ENCODE peak calls at places on chromosome 3, in five cellular contexts. X, D, H, R and L are unnamed samples.

GRCh38 chr3:192188218-192188835 is 539.0 kb downstream of the FGF12 start:
- DNase-seq in X (no peak), D (peak), H (peak), R (peak), L (no peak)

GRCh38 chr3:159919873-159920272 is 68.8 kb upstream of the IL12A start:
- DNase-seq in X (no peak), D (no peak), H (no peak), R (no peak), L (no peak)

GRCh38 chr3:97687734-97688133 is 76.8 kb upstream of the ARL6 start:
- DNase-seq in X (no peak), D (no peak), H (no peak), R (no peak), L (no peak)

GRCh38 chr3:126551066-126551838 is 7.5 kb downstream of the C3orf22 start:
- DNase-seq in X (no peak), D (peak), H (no peak), R (no peak), L (peak)

GRCh38 chr3:45362768-45363167 is 25.6 kb upstream of the LARS2 start:
- DNase-seq in X (no peak), D (no peak), H (no peak), R (no peak), L (no peak)

GRCh38 chr3:171284308-171285075 is 175.7 kb downstream of the TNIK start:
- DNase-seq in X (no peak), D (no peak), H (no peak), R (no peak), L (no peak)

GRCh38 chr3:48598323-48599076 is 3.4 kb upstream of the COL7A1 start:
- DNase-seq in X (no peak), D (peak), H (peak), R (peak), L (no peak)

GRCh38 chr3:174440350-174440716 is 418.8 kb upstream of the NAALADL2 start:
- DNase-seq in X (no peak), D (no peak), H (peak), R (peak), L (no peak)

GRCh38 chr3:31934018-31934417 is 47.0 kb downstream of the OSBPL10 start:
- DNase-seq in X (no peak), D (no peak), H (no peak), R (peak), L (no peak)

GRCh38 chr3:40741729-40742128 is 217.0 kb downstream of the ZNF621 start:
- DNase-seq in X (no peak), D (no peak), H (peak), R (peak), L (peak)

GRCh38 chr3:138459619-138460535 is 25.5 kb downstream of the ESYT3 start:
- DNase-seq in X (no peak), D (peak), H (no peak), R (peak), L (no peak)

GRCh38 chr3:10354373-10355015 is 33.6 kb upstream of the SEC13 start:
- DNase-seq in X (no peak), D (no peak), H (no peak), R (no peak), L (no peak)

GRCh38 chr3:112628038-112628437 is 12.9 kb downstream of the CCDC80 start:
- DNase-seq in X (no peak), D (no peak), H (no peak), R (no peak), L (no peak)

GRCh38 chr3:58021072-58021959 is 13.1 kb downstream of the FLNB start:
- DNase-seq in X (no peak), D (no peak), H (no peak), R (no peak), L (no peak)

GRCh38 chr3:58021962-58022361 is 13.7 kb downstream of the FLNB start:
- DNase-seq in X (no peak), D (no peak), H (no peak), R (no peak), L (no peak)

GRCh38 chr3:58023536-58023935 is 15.3 kb downstream of the FLNB start:
- DNase-seq in X (no peak), D (no peak), H (no peak), R (no peak), L (no peak)

GRCh38 chr3:58020740-58021071 is 12.5 kb downstream of the FLNB start:
- DNase-seq in X (no peak), D (no peak), H (no peak), R (no peak), L (no peak)

DNA sequence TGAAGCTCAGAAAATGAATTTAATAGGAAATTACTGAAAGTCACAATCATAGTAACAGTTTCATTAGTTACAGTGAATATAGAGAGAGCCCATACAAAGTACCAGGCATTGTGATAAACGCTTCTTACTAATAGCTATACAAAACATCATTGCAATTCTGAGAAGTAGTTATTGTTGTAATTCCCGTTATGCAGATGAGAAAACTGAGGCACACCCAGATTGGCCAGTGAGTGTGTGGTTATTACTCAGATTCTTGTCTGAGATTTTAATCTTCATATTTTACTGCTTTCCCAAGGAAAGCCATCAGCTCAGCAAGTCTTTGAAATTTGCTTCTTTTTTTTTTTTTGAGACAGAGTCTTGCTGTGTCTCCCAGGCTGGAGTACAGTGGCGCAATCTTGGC is 14.3 kb downstream of the FLNB start:
- DNase-seq in X (no peak), D (no peak), H (no peak), R (no peak), L (no peak)
- H3K27ac ChIP-seq in X (no peak), D (no peak), H (no peak), R (no peak), L (no peak)

GRCh38 chr3:120645083-120645800 is 36.8 kb downstream of the HGD start:
- DNase-seq in X (no peak), D (no peak), H (no peak), R (no peak), L (peak)

GRCh38 chr3:120640231-120640630 is 41.8 kb downstream of the HGD start:
- DNase-seq in X (no peak), D (no peak), H (no peak), R (no peak), L (no peak)

GRCh38 chr3:120637836-120638559 is 41.9 kb downstream of the NDUFB4 start:
- DNase-seq in X (no peak), D (no peak), H (no peak), R (no peak), L (no peak)

GRCh38 chr3:120642368-120642948 is 39.6 kb downstream of the HGD start:
- DNase-seq in X (no peak), D (no peak), H (no peak), R (no peak), L (no peak)

GRCh38 chr3:120641696-120642246 is 40.3 kb downstream of the HGD start:
- DNase-seq in X (no peak), D (no peak), H (no peak), R (no peak), L (no peak)
- H3K27ac ChIP-seq in X (no peak), D (no peak), H (no peak), R (no peak), L (no peak)

GRCh38 chr3:148149556-148149955 is 548.1 kb upstream of the AGTR1 start:
- DNase-seq in X (no peak), D (no peak), H (no peak), R (no peak), L (no peak)

GRCh38 chr3:148150141-148150540 is 547.6 kb upstream of the AGTR1 start:
- DNase-seq in X (no peak), D (no peak), H (no peak), R (no peak), L (no peak)

GRCh38 chr3:148146241-148146640 is 551.5 kb upstream of the AGTR1 start:
- DNase-seq in X (no peak), D (no peak), H (no peak), R (no peak), L (no peak)

GRCh38 chr3:148147896-148148295 is 549.8 kb upstream of the AGTR1 start:
- DNase-seq in X (no peak), D (no peak), H (no peak), R (no peak), L (no peak)

GRCh38 chr3:148146947-148147346 is 550.8 kb upstream of the AGTR1 start:
- DNase-seq in X (no peak), D (no peak), H (no peak), R (no peak), L (no peak)
- H3K27ac ChIP-seq in X (no peak), D (no peak), H (no peak), R (no peak), L (no peak)

GRCh38 chr3:20068512-20069177 is 28.4 kb downstream of the KAT2B start:
- DNase-seq in X (no peak), D (no peak), H (no peak), R (no peak), L (no peak)
- H3K27ac ChIP-seq in X (no peak), D (no peak), H (no peak), R (no peak), L (no peak)

GRCh38 chr3:114384558-114384903 is 90.7 kb downstream of the TIGIT start:
- DNase-seq in X (no peak), D (no peak), H (no peak), R (no peak), L (no peak)
- H3K27ac ChIP-seq in X (peak), D (no peak), H (peak), R (peak), L (peak)

GRCh38 chr3:76387000-76387399 is 601.7 kb upstream of the ZNF717 start:
- DNase-seq in X (no peak), D (no peak), H (no peak), R (no peak), L (no peak)

DNA sequence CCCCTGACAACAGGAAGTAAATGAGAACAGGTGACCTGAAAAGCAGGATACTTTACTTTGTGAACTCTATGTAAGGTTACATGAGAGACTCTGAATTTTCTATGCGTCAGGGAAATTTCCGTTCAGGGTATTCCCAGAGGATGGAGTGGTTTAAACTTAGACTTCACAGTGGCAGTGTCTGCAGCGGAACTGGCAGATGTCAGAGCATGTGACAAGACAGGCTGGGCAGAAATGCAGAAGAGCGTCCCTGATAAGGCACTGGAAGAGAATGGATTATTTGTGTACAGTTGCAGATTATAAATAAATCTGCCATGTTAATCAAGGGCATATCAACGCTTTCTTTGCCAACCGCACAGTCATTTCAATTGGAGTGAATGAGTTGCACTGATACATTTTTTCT is 598.4 kb upstream of the ZNF717 start:
- DNase-seq in X (no peak), D (no peak), H (no peak), R (peak), L (no peak)
- H3K27ac ChIP-seq in X (no peak), D (no peak), H (no peak), R (no peak), L (no peak)

GRCh38 chr3:33063651-33064051 is 33.3 kb downstream of the GLB1 start:
- DNase-seq in X (no peak), D (no peak), H (no peak), R (no peak), L (no peak)
- H3K27ac ChIP-seq in X (peak), D (no peak), H (no peak), R (no peak), L (no peak)